ENCODE peak calls at places on chromosomes 7 and 10, in six cellular contexts. One of them, this sample, is unnamed.

GRCh38 chr7:14834888-14835287 is 67.7 kb downstream of the DGKB start:
- DNase-seq in Peyer's patch: no peak
- DNase-seq in GM23248: peak; percentile 83
- DNase-seq in PC-9: no peak
- DNase-seq in right cardiac atrium: no peak
- DNase-seq in psoas muscle: no peak
- DNase-seq in this sample: no peak

GRCh38 chr7:140230517-140230861 is 53.7 kb upstream of the KDM7A start:
- DNase-seq in GM23248: peak; percentile 64
- DNase-seq in PC-9: no peak
- DNase-seq in right cardiac atrium: peak; percentile 46
- DNase-seq in psoas muscle: peak; percentile 67
- DNase-seq in Peyer's patch: peak; percentile 78
- DNase-seq in this sample: peak; percentile 50

GRCh38 chr10:91552706-91553105 is 80.2 kb downstream of the PPP1R3C start:
- DNase-seq in Peyer's patch: no peak
- DNase-seq in GM23248: peak; percentile 37
- DNase-seq in PC-9: no peak
- DNase-seq in psoas muscle: no peak
- DNase-seq in right cardiac atrium: peak; percentile 47
- DNase-seq in this sample: no peak

GRCh38 chr10:4943821-4944220 is 19.4 kb upstream of the AKR1C1 start:
- DNase-seq in PC-9: no peak
- DNase-seq in Peyer's patch: no peak
- DNase-seq in GM23248: peak; percentile 41
- DNase-seq in right cardiac atrium: no peak
- DNase-seq in psoas muscle: no peak
- DNase-seq in this sample: no peak

GRCh38 chr10:106635947-106636346 is 528.6 kb downstream of the SORCS1 start:
- DNase-seq in psoas muscle: no peak
- DNase-seq in right cardiac atrium: no peak
- DNase-seq in PC-9: no peak
- DNase-seq in GM23248: no peak
- DNase-seq in Peyer's patch: no peak
- DNase-seq in this sample: no peak

GRCh38 chr10:118590334-118590733 is 5.1 kb downstream of the PRLHR start:
- DNase-seq in Peyer's patch: no peak
- DNase-seq in psoas muscle: no peak
- DNase-seq in right cardiac atrium: no peak
- DNase-seq in PC-9: no peak
- DNase-seq in GM23248: peak; percentile 13
- DNase-seq in this sample: peak; percentile 62

GRCh38 chr10:24299587-24300258 is 90.8 kb downstream of the KIAA1217 start:
- DNase-seq in right cardiac atrium: no peak
- DNase-seq in GM23248: peak; percentile 38
- DNase-seq in PC-9: no peak
- DNase-seq in psoas muscle: no peak
- DNase-seq in Peyer's patch: no peak
- DNase-seq in this sample: no peak

GRCh38 chr10:94292448-94293118 is 70.2 kb downstream of the NOC3L start:
- DNase-seq in psoas muscle: peak; percentile 64
- DNase-seq in PC-9: no peak
- DNase-seq in GM23248: peak; percentile 80
- DNase-seq in Peyer's patch: no peak
- DNase-seq in right cardiac atrium: peak; percentile 37
- DNase-seq in this sample: peak; percentile 80

GRCh38 chr10:124453965-124454610 is 4.3 kb upstream of the NKX1-2 start:
- DNase-seq in Peyer's patch: no peak
- DNase-seq in right cardiac atrium: no peak
- DNase-seq in psoas muscle: no peak
- DNase-seq in GM23248: no peak
- DNase-seq in PC-9: no peak
- DNase-seq in this sample: no peak

GRCh38 chr10:114678806-114679205 is 20.7 kb upstream of the ABLIM1 start:
- DNase-seq in right cardiac atrium: no peak
- DNase-seq in Peyer's patch: no peak
- DNase-seq in psoas muscle: no peak
- DNase-seq in GM23248: no peak
- DNase-seq in PC-9: no peak
- DNase-seq in this sample: no peak
- H3K9me3 ChIP-seq in right cardiac atrium: no peaks in the 10 kb centered on the region
- H3K9me3 ChIP-seq in Peyer's patch: no peaks in the 10 kb centered on the region
- H3K9me3 ChIP-seq in psoas muscle: no peaks in the 10 kb centered on the region
- H3K9me3 ChIP-seq in GM23248: no peaks in the 10 kb centered on the region
- H3K9me3 ChIP-seq in PC-9: no peaks in the 10 kb centered on the region
- H3K9me3 ChIP-seq in this sample: no peaks in the 10 kb centered on the region

GRCh38 chr7:154898973-154899855 is 103.7 kb downstream of the PAXIP1 start:
- DNase-seq in psoas muscle: no peak
- DNase-seq in right cardiac atrium: no peak
- DNase-seq in Peyer's patch: no peak
- DNase-seq in PC-9: no peak
- DNase-seq in GM23248: no peak
- DNase-seq in this sample: no peak
- H3K4me3 ChIP-seq in psoas muscle: no peak overlapping the region
- H3K4me3 ChIP-seq in right cardiac atrium: no peak overlapping the region
- H3K4me3 ChIP-seq in Peyer's patch: no peak overlapping the region
- H3K4me3 ChIP-seq in PC-9: no peak overlapping the region
- H3K4me3 ChIP-seq in GM23248: no peak overlapping the region
- H3K4me3 ChIP-seq in this sample: no peak overlapping the region

DNA sequence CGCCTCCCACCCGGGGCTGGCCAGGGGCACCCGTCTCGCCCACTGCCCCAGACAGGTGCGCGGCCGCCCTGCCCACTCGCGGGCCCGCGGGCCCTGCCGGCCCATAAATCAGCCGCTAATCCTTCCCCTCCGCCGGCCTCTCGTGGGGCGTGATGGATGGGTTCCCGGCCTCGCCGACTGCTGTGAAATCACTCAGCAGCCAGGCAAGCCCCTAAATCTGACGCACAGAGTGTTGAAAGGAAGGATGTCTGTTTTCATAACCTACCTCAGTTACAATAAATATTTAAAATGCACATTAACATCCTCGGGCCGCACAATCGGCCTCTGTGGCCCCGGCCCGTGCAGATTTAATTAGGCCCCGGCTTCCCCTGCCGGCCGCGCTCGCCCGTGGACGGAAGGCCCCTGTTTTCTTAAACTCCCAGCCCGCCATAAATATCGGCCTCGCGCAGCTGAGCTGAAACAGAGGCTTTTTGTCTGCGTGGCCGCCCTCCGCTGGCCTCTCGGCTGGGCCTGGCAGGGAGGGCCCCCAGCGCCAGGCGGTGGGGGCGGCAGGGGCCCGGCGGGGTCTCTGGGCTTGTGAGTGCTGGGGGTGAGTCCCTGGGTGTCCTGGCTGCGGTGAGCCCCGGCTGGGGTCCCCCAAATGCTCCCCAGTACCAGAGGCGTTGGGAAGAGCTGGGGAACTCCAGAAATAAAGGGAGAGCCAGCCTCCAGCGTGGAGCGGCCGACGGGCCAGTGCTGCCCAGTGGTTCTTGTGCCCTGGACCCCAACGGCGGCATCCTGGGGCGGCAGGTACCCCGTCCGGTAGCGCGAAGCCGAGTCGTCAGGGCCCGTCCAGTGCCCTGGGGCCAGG is 90.7 kb downstream of the UNCX start:
- DNase-seq in right cardiac atrium: no peak
- DNase-seq in psoas muscle: peak; percentile 45
- DNase-seq in PC-9: no peak
- DNase-seq in GM23248: peak; percentile 13
- DNase-seq in Peyer's patch: no peak
- DNase-seq in this sample: no peak
- H3K27me3 ChIP-seq in right cardiac atrium: no peaks in the 10 kb centered on the region
- H3K27me3 ChIP-seq in psoas muscle: no peaks in the 10 kb centered on the region
- H3K27me3 ChIP-seq in PC-9: peaks cover 78% of the 10 kb centered on the region
- H3K27me3 ChIP-seq in GM23248: peaks cover 27% of the 10 kb centered on the region
- H3K27me3 ChIP-seq in Peyer's patch: no peaks in the 10 kb centered on the region
- H3K27me3 ChIP-seq in this sample: no peaks in the 10 kb centered on the region

GRCh38 chr7:135179321-135179925 is 8.9 kb upstream of the CYREN start:
- DNase-seq in psoas muscle: no peak
- DNase-seq in PC-9: no peak
- DNase-seq in right cardiac atrium: no peak
- DNase-seq in Peyer's patch: no peak
- DNase-seq in GM23248: no peak
- DNase-seq in this sample: no peak
- H3K9me3 ChIP-seq in psoas muscle: peaks cover 16% of the 10 kb centered on the region
- H3K9me3 ChIP-seq in PC-9: peaks cover 30% of the 10 kb centered on the region
- H3K9me3 ChIP-seq in right cardiac atrium: peaks cover 4% of the 10 kb centered on the region
- H3K9me3 ChIP-seq in Peyer's patch: peaks cover 38% of the 10 kb centered on the region
- H3K9me3 ChIP-seq in GM23248: no peaks in the 10 kb centered on the region
- H3K9me3 ChIP-seq in this sample: no peaks in the 10 kb centered on the region

DNA sequence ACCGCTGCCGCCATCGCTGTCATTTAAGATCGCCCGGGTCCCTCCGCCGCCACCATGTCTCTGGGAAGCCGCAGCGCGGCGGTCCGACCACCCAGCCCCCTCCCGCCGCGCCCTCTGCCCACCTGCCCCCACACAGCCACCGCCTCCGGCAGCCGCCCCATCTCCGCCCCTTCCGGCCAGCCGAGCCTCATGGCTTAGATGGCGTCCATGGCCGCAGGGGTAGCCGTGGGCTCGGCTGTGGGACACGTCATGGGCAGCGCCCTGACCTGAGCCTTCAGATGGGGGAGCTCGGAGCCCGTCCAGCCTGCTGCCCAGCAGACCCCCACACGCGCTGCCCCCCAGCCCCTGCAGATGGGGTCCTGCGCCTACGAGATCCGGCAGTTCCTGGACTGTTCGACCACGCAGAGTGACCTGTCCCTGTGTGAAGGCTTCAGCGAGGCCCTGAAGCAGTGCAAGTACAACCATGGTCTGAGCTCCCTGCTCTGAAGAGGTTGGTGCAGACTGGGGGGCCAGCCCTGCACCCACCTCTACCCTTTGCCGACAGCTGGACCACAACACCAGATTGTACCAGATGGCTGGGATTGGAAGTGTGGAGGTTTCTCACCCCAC is 38.0 kb upstream of the TARP start:
- DNase-seq in psoas muscle: peak; percentile 62
- DNase-seq in Peyer's patch: peak; percentile 30
- DNase-seq in PC-9: no peak
- DNase-seq in right cardiac atrium: peak; percentile 46
- DNase-seq in GM23248: peak; percentile 40
- DNase-seq in this sample: peak; percentile 55
- H3K4me3 ChIP-seq in psoas muscle: peak overlapping the region; percentile 61
- H3K4me3 ChIP-seq in Peyer's patch: peak overlapping the region; percentile 45
- H3K4me3 ChIP-seq in PC-9: no peak overlapping the region
- H3K4me3 ChIP-seq in right cardiac atrium: peak overlapping the region; percentile 60
- H3K4me3 ChIP-seq in GM23248: peak overlapping the region; percentile 69
- H3K4me3 ChIP-seq in this sample: peak overlapping the region; percentile 47

GRCh38 chr7:1269336-1269890 is 36.7 kb downstream of the UNCX start:
- DNase-seq in psoas muscle: peak; percentile 28
- DNase-seq in GM23248: no peak
- DNase-seq in right cardiac atrium: peak; percentile 3
- DNase-seq in Peyer's patch: no peak
- DNase-seq in PC-9: no peak
- DNase-seq in this sample: no peak
- H3K27me3 ChIP-seq in psoas muscle: no peaks in the 10 kb centered on the region
- H3K27me3 ChIP-seq in GM23248: peaks cover 22% of the 10 kb centered on the region
- H3K27me3 ChIP-seq in right cardiac atrium: no peaks in the 10 kb centered on the region
- H3K27me3 ChIP-seq in Peyer's patch: no peaks in the 10 kb centered on the region
- H3K27me3 ChIP-seq in PC-9: peaks cover 74% of the 10 kb centered on the region
- H3K27me3 ChIP-seq in this sample: peaks cover 10% of the 10 kb centered on the region

GRCh38 chr10:77386365-77386764 is 251.2 kb downstream of the KCNMA1 start:
- DNase-seq in GM23248: no peak
- DNase-seq in PC-9: no peak
- DNase-seq in Peyer's patch: no peak
- DNase-seq in psoas muscle: no peak
- DNase-seq in right cardiac atrium: no peak
- DNase-seq in this sample: no peak

GRCh38 chr10:77381750-77382149 is 255.9 kb downstream of the KCNMA1 start:
- DNase-seq in GM23248: no peak
- DNase-seq in PC-9: no peak
- DNase-seq in psoas muscle: no peak
- DNase-seq in Peyer's patch: no peak
- DNase-seq in right cardiac atrium: no peak
- DNase-seq in this sample: no peak

GRCh38 chr10:77386833-77387232 is 250.8 kb downstream of the KCNMA1 start:
- DNase-seq in psoas muscle: no peak
- DNase-seq in right cardiac atrium: no peak
- DNase-seq in GM23248: peak; percentile 73
- DNase-seq in Peyer's patch: no peak
- DNase-seq in PC-9: no peak
- DNase-seq in this sample: no peak

GRCh38 chr10:77385315-77385714 is 252.3 kb downstream of the KCNMA1 start:
- DNase-seq in right cardiac atrium: no peak
- DNase-seq in psoas muscle: no peak
- DNase-seq in GM23248: no peak
- DNase-seq in Peyer's patch: no peak
- DNase-seq in PC-9: no peak
- DNase-seq in this sample: no peak

DNA sequence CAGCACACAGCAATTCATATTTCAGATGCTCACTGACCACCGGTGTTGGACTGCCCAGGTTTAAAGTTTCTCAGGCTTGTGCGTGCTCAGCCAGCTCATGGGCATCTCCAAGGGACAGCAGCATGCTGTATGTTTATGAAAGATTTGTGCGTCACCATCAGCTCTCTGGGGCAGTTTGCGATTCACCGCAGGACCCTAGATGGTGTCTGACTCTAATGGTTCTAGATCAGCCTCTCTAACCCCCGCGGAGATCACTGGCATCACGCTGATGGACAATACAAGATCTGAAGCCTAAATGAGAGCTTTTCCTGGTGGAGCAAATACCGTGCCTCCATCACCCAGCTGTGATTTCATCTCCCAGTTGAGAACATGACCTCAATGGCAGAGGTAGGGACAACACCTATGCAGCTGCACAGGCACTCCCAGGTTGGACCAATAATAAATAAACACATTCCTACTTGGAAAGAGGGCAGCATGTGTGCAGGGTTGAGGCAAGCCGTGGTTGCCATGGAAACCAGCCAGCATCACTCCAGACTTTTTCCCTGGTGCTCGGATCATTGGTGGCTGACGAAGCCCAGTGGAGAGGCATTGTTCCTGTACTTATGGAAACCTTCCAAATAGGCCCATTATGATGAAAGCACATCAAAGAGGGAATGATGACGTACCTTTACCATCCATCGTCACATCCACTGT is 253.6 kb downstream of the KCNMA1 start:
- DNase-seq in Peyer's patch: no peak
- DNase-seq in GM23248: no peak
- DNase-seq in right cardiac atrium: no peak
- DNase-seq in psoas muscle: no peak
- DNase-seq in PC-9: no peak
- DNase-seq in this sample: no peak
- H3K9me3 ChIP-seq in Peyer's patch: no peaks in the 10 kb centered on the region
- H3K9me3 ChIP-seq in GM23248: no peaks in the 10 kb centered on the region
- H3K9me3 ChIP-seq in right cardiac atrium: no peaks in the 10 kb centered on the region
- H3K9me3 ChIP-seq in psoas muscle: no peaks in the 10 kb centered on the region
- H3K9me3 ChIP-seq in PC-9: no peaks in the 10 kb centered on the region
- H3K9me3 ChIP-seq in this sample: no peaks in the 10 kb centered on the region

GRCh38 chr7:158727690-158728089 is 23.1 kb upstream of the NCAPG2 start:
- DNase-seq in psoas muscle: no peak
- DNase-seq in right cardiac atrium: no peak
- DNase-seq in Peyer's patch: no peak
- DNase-seq in GM23248: no peak
- DNase-seq in PC-9: no peak
- DNase-seq in this sample: no peak
- H3K4me3 ChIP-seq in psoas muscle: no peak overlapping the region
- H3K4me3 ChIP-seq in right cardiac atrium: no peak overlapping the region
- H3K4me3 ChIP-seq in Peyer's patch: no peak overlapping the region
- H3K4me3 ChIP-seq in GM23248: no peak overlapping the region
- H3K4me3 ChIP-seq in PC-9: no peak overlapping the region
- H3K4me3 ChIP-seq in this sample: no peak overlapping the region

This sample was measured in MG63.